ENCODE peak calls at places on chromosomes 13 and 19, in five cellular contexts. One of them, this sample, is unnamed.

GRCh38 chr13:45445053-45445452 is 19.7 kb upstream of the COG3 start:
- DNase-seq in suprapubic skin: no peak
- DNase-seq in SK-N-SH: no peak
- DNase-seq in K562: no peak
- DNase-seq in prostate gland: no peak
- DNase-seq in this sample: no peak

GRCh38 chr19:19530423-19530804 is 1.7 kb downstream of the YJEFN3 start:
- DNase-seq in suprapubic skin: no peak
- DNase-seq in SK-N-SH: no peak
- DNase-seq in K562: no peak
- DNase-seq in prostate gland: no peak
- DNase-seq in this sample: no peak

GRCh38 chr13:39215971-39216370 is 177.7 kb downstream of the NHLRC3 start:
- DNase-seq in suprapubic skin: no peak
- DNase-seq in SK-N-SH: no peak
- DNase-seq in K562: no peak
- DNase-seq in prostate gland: no peak
- DNase-seq in this sample: no peak

GRCh38 chr19:46737761-46738171 is 8.1 kb upstream of the FKRP start:
- DNase-seq in suprapubic skin: no peak
- DNase-seq in SK-N-SH: no peak
- DNase-seq in K562: no peak
- DNase-seq in prostate gland: no peak
- DNase-seq in this sample: no peak

GRCh38 chr13:82088781-82089180 is 1747.9 kb upstream of the SPRY2 start:
- DNase-seq in suprapubic skin: no peak
- DNase-seq in SK-N-SH: no peak
- DNase-seq in K562: no peak
- DNase-seq in prostate gland: no peak
- DNase-seq in this sample: no peak

GRCh38 chr13:109361562-109361961 is 424.8 kb downstream of the IRS2 start:
- DNase-seq in suprapubic skin: no peak
- DNase-seq in SK-N-SH: peak; percentile 61
- DNase-seq in K562: no peak
- DNase-seq in prostate gland: no peak
- DNase-seq in this sample: no peak

GRCh38 chr13:37615271-37615670 is 16.7 kb upstream of the POSTN start:
- DNase-seq in suprapubic skin: no peak
- DNase-seq in SK-N-SH: no peak
- DNase-seq in K562: no peak
- DNase-seq in prostate gland: no peak
- DNase-seq in this sample: no peak

GRCh38 chr19:42005504-42005903 is 11.5 kb upstream of the ATP1A3 start:
- DNase-seq in suprapubic skin: no peak
- DNase-seq in SK-N-SH: no peak
- DNase-seq in K562: no peak
- DNase-seq in prostate gland: no peak
- DNase-seq in this sample: no peak

GRCh38 chr13:40389081-40389641 is 277.3 kb downstream of the FOXO1 start:
- DNase-seq in suprapubic skin: no peak
- DNase-seq in SK-N-SH: no peak
- DNase-seq in K562: no peak
- DNase-seq in prostate gland: no peak
- DNase-seq in this sample: no peak

GRCh38 chr13:95624020-95624419 is 20.5 kb downstream of the DZIP1 start:
- DNase-seq in suprapubic skin: no peak
- DNase-seq in SK-N-SH: peak; percentile 52
- DNase-seq in K562: peak; percentile 59
- DNase-seq in prostate gland: no peak
- DNase-seq in this sample: peak; percentile 3

GRCh38 chr19:4334929-4335833 is 3.4 kb downstream of the STAP2 start:
- DNase-seq in suprapubic skin: no peak
- DNase-seq in SK-N-SH: no peak
- DNase-seq in K562: no peak
- DNase-seq in prostate gland: no peak
- DNase-seq in this sample: no peak
- H3K27ac ChIP-seq in suprapubic skin: no peak overlapping the region
- H3K27ac ChIP-seq in SK-N-SH: no peak overlapping the region
- H3K27ac ChIP-seq in K562: no peak overlapping the region
- H3K27ac ChIP-seq in prostate gland: no peak overlapping the region
- H3K27ac ChIP-seq in this sample: no peak overlapping the region

GRCh38 chr13:111480976-111481375 is 160.5 kb downstream of the TEX29 start:
- DNase-seq in suprapubic skin: no peak
- DNase-seq in SK-N-SH: no peak
- DNase-seq in K562: no peak
- DNase-seq in prostate gland: no peak
- DNase-seq in this sample: no peak

GRCh38 chr13:111480503-111480902 is 160.1 kb downstream of the TEX29 start:
- DNase-seq in suprapubic skin: no peak
- DNase-seq in SK-N-SH: no peak
- DNase-seq in K562: no peak
- DNase-seq in prostate gland: no peak
- DNase-seq in this sample: no peak

GRCh38 chr13:111482806-111483620 is 162.6 kb downstream of the TEX29 start:
- DNase-seq in suprapubic skin: no peak
- DNase-seq in SK-N-SH: no peak
- DNase-seq in K562: no peak
- DNase-seq in prostate gland: no peak
- DNase-seq in this sample: no peak

GRCh38 chr13:111483621-111483987 is 163.2 kb downstream of the TEX29 start:
- DNase-seq in suprapubic skin: no peak
- DNase-seq in SK-N-SH: no peak
- DNase-seq in K562: no peak
- DNase-seq in prostate gland: no peak
- DNase-seq in this sample: no peak

DNA sequence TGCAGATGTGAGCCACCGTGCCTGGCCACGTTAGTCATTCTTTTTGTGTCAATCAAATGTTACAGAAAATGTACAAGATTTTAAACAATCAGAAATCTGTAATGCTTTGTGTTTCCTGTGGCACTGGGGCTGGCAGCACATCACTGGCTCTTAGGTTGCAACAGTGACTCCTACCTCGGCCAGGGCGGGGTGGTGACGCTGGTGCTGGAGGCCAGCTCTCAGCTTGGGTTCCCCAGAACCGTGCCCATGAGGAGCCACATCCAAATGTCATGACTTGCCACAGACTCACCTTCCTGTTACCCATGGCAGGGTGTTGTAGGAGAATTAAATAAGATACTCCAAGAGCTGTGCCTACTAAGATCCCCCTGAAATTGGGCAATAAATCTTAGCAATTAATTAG is 161.7 kb downstream of the TEX29 start:
- DNase-seq in suprapubic skin: no peak
- DNase-seq in SK-N-SH: no peak
- DNase-seq in K562: no peak
- DNase-seq in prostate gland: no peak
- DNase-seq in this sample: no peak
- TF ChIP-seq POLR2AphosphoS5 in suprapubic skin: no peak
- TF ChIP-seq POLR2AphosphoS5 in SK-N-SH: no peak
- TF ChIP-seq POLR2AphosphoS5 in K562: no peak
- TF ChIP-seq POLR2AphosphoS5 in prostate gland: no peak
- TF ChIP-seq POLR2AphosphoS5 in this sample: no peak

GRCh38 chr13:43852923-43853404 is 26.6 kb downstream of the CCDC122 start:
- DNase-seq in suprapubic skin: no peak
- DNase-seq in SK-N-SH: no peak
- DNase-seq in K562: no peak
- DNase-seq in prostate gland: no peak
- DNase-seq in this sample: no peak
- H3K27ac ChIP-seq in suprapubic skin: no peak overlapping the region
- H3K27ac ChIP-seq in SK-N-SH: no peak overlapping the region
- H3K27ac ChIP-seq in K562: no peak overlapping the region
- H3K27ac ChIP-seq in prostate gland: no peak overlapping the region
- H3K27ac ChIP-seq in this sample: no peak overlapping the region

DNA sequence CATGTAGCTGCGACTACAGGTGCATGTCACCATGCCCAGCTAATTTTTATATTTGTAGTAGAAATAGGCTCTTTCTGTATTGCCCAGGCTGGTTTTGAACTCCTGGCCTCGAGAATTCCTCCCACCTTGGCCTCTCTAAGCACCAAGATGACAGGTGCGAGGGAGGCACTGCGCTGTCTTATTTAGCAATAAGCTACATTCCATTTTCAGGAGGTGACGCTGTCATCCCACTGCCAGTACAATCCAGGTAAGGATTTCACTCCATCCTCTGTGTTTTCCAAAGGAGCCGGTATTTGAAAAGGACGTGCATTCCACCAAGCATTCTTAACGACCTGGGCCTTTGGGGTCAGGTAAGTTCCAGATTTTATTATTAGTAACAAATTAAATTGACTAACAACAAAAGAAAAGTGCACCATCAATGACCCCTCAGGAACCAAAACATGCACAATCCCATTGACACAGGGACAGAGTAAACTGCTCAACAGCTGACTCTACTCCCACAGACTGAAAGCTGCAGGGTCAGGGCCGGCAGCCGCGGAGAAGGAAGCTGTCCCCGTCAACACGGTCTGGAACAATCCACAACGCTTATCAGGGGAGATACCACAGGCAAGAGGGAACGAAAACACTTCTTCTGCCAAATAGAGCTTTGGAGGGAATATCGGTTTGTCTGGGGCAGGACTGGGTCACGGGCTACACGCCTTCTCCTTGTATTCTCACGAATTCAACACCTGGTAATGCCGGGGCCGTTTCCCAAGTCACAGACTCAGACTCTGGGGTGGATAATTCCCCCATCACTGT is 82.8 kb downstream of the INSR start:
- DNase-seq in suprapubic skin: no peak
- DNase-seq in SK-N-SH: no peak
- DNase-seq in K562: no peak
- DNase-seq in prostate gland: no peak
- DNase-seq in this sample: no peak
- TF ChIP-seq POLR2AphosphoS5 in suprapubic skin: no peak
- TF ChIP-seq POLR2AphosphoS5 in SK-N-SH: no peak
- TF ChIP-seq POLR2AphosphoS5 in K562: no peak
- TF ChIP-seq POLR2AphosphoS5 in prostate gland: no peak
- TF ChIP-seq POLR2AphosphoS5 in this sample: no peak

GRCh38 chr19:3458595-3459284 is 21.6 kb downstream of the SMIM24 start:
- DNase-seq in suprapubic skin: no peak
- DNase-seq in SK-N-SH: peak; percentile 78
- DNase-seq in K562: no peak
- DNase-seq in prostate gland: no peak
- DNase-seq in this sample: no peak

GRCh38 chr19:3456925-3457530 is 23.3 kb downstream of the SMIM24 start:
- DNase-seq in suprapubic skin: no peak
- DNase-seq in SK-N-SH: no peak
- DNase-seq in K562: no peak
- DNase-seq in prostate gland: no peak
- DNase-seq in this sample: no peak

GRCh38 chr19:3458229-3458555 is 22.1 kb downstream of the SMIM24 start:
- DNase-seq in suprapubic skin: no peak
- DNase-seq in SK-N-SH: no peak
- DNase-seq in K562: no peak
- DNase-seq in prostate gland: no peak
- DNase-seq in this sample: no peak

GRCh38 chr19:3455960-3456601 is 24.2 kb downstream of the SMIM24 start:
- DNase-seq in suprapubic skin: no peak
- DNase-seq in SK-N-SH: peak; percentile 32
- DNase-seq in K562: no peak
- DNase-seq in prostate gland: no peak
- DNase-seq in this sample: no peak

DNA sequence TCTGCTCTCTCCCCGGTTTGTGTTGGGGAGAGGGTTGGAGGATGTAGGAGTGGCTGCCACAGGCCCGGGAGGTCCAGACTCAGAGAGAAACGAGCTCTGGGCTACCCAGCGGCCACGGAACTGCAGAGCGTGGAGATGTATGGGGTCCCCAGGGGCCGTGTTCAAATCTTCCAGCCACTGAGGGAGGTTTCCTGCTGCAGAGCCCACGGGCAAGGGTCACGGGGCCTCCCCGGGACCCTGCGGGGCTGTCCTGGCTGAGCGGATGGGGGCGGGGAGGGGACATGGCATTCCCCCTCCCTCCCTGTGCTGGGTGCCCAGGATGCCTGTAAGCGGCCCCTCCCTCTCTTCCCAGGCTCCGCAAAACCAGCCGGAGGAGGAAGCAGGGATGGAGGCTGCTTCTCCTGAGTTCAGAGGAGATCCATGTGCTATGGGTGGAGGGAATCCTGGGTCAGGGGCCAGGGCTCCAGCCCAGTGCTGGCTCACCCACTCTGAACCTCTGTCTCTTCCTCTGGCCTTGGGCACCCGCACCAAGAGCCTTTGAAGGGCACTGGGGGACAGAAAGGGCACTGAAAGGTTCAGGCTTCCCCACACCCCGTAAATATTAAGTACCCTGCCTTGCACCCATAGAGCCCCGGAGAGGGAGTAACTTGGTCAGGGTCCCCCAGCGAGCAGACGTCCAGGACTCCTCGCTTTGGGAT is 22.6 kb downstream of the SMIM24 start:
- DNase-seq in suprapubic skin: no peak
- DNase-seq in SK-N-SH: no peak
- DNase-seq in K562: no peak
- DNase-seq in prostate gland: no peak
- DNase-seq in this sample: no peak
- H3K27ac ChIP-seq in suprapubic skin: peak overlapping the region; percentile 70
- H3K27ac ChIP-seq in SK-N-SH: peak overlapping the region; percentile 95
- H3K27ac ChIP-seq in K562: no peak overlapping the region
- H3K27ac ChIP-seq in prostate gland: peak overlapping the region; percentile 74
- H3K27ac ChIP-seq in this sample: no peak overlapping the region

GRCh38 chr13:33644607-33645543 is 173.1 kb upstream of the RFC3 start:
- DNase-seq in suprapubic skin: no peak
- DNase-seq in SK-N-SH: no peak
- DNase-seq in K562: no peak
- DNase-seq in prostate gland: no peak
- DNase-seq in this sample: no peak
- TF ChIP-seq POLR2AphosphoS5 in suprapubic skin: no peak
- TF ChIP-seq POLR2AphosphoS5 in SK-N-SH: no peak
- TF ChIP-seq POLR2AphosphoS5 in K562: no peak
- TF ChIP-seq POLR2AphosphoS5 in prostate gland: no peak
- TF ChIP-seq POLR2AphosphoS5 in this sample: no peak

GRCh38 chr19:17862711-17863519 is 3.2 kb downstream of the RPL18A start:
- DNase-seq in suprapubic skin: no peak
- DNase-seq in SK-N-SH: no peak
- DNase-seq in K562: no peak
- DNase-seq in prostate gland: no peak
- DNase-seq in this sample: no peak
- H3K27ac ChIP-seq in suprapubic skin: no peak overlapping the region
- H3K27ac ChIP-seq in SK-N-SH: no peak overlapping the region
- H3K27ac ChIP-seq in K562: peak overlapping the region; percentile 27
- H3K27ac ChIP-seq in prostate gland: no peak overlapping the region
- H3K27ac ChIP-seq in this sample: peak overlapping the region; percentile 84

DNA sequence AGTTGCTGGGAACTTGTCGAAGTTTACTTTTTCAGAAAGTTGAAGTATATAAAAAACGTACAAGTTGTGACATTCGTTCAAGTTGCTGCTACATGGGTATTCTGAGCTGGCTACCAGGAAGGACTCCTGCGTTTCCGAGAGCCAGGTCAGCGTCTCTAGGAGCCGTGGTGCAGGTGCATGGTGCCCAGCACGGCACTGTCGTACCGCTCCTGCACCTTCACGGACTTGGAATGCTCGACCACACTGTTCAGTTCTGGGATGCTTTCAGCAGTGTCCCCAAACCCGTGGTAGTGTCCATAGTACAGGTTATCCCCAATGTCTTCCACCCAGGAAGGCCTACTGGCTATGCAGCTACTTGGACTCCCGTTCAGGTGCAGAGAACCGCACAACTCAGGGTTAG is 35.4 kb downstream of the ANKRD10 start:
- DNase-seq in suprapubic skin: no peak
- DNase-seq in SK-N-SH: no peak
- DNase-seq in K562: no peak
- DNase-seq in prostate gland: no peak
- DNase-seq in this sample: no peak
- TF ChIP-seq POLR2AphosphoS5 in suprapubic skin: no peak
- TF ChIP-seq POLR2AphosphoS5 in SK-N-SH: no peak
- TF ChIP-seq POLR2AphosphoS5 in K562: no peak
- TF ChIP-seq POLR2AphosphoS5 in prostate gland: no peak
- TF ChIP-seq POLR2AphosphoS5 in this sample: no peak

GRCh38 chr19:16894080-16894479 is 5.3 kb downstream of the F2RL3 start:
- DNase-seq in suprapubic skin: peak; percentile 47
- DNase-seq in SK-N-SH: no peak
- DNase-seq in K562: peak; percentile 14
- DNase-seq in prostate gland: no peak
- DNase-seq in this sample: no peak
- H3K27ac ChIP-seq in suprapubic skin: no peak overlapping the region
- H3K27ac ChIP-seq in SK-N-SH: no peak overlapping the region
- H3K27ac ChIP-seq in K562: peak overlapping the region; percentile 21
- H3K27ac ChIP-seq in prostate gland: no peak overlapping the region
- H3K27ac ChIP-seq in this sample: no peak overlapping the region